ENCODE peak calls at places on chromosomes 4 and X, in seven cellular contexts. P, S, I, R, E, L and W are unnamed samples.

GRCh38 chr4:57077550-57078311 is 32.5 kb downstream of the IGFBP7 start:
- DNase-seq in P (no peak), S (peak; percentile 83), I (no peak), R (no peak), E (no peak), L (no peak), W (no peak)

GRCh38 chrX:19865567-19866363 is 21.6 kb downstream of the SH3KBP1 start:
- DNase-seq in P (no peak), S (no peak), I (no peak), R (no peak), E (peak; percentile 57), L (no peak), W (no peak)

GRCh38 chr4:149321438-149321837 is 494.2 kb downstream of the IQCM start:
- DNase-seq in P (no peak), S (no peak), I (no peak), R (no peak), E (no peak), L (no peak), W (no peak)

GRCh38 chr4:15681372-15682339 is at the start of gene FAM200B:
- DNase-seq in P (peak; percentile 99), S (peak; percentile 99), I (peak; percentile 100), R (peak; percentile 100), E (peak; percentile 99), L (peak; percentile 96), W (peak; percentile 97)

GRCh38 chrX:16785247-16786138 is 773 bp upstream of the TXLNG start:
- DNase-seq in P (peak; percentile 28), S (no peak), I (no peak), R (peak; percentile 48), E (peak; percentile 83), L (no peak), W (no peak)

GRCh38 chr4:145625677-145626622 is 6.8 kb downstream of the MMAA start:
- DNase-seq in P (no peak), S (no peak), I (no peak), R (no peak), E (no peak), L (no peak), W (no peak)

GRCh38 chr4:159308571-159309340 is 205.9 kb downstream of the RAPGEF2 start:
- DNase-seq in P (no peak), S (no peak), I (no peak), R (no peak), E (no peak), L (no peak), W (no peak)

GRCh38 chr4:114921790-114922581 is 191.4 kb downstream of the NDST4 start:
- DNase-seq in P (no peak), S (no peak), I (no peak), R (no peak), E (peak; percentile 51), L (no peak), W (no peak)

GRCh38 chrX:104284407-104285000 is 29.8 kb upstream of the ESX1 start:
- DNase-seq in P (no peak), S (no peak), I (no peak), R (no peak), E (no peak), L (no peak), W (no peak)

GRCh38 chr4:122548452-122548851 is 72.4 kb downstream of the IL21 start:
- DNase-seq in P (no peak), S (no peak), I (no peak), R (no peak), E (no peak), L (no peak), W (no peak)

GRCh38 chr4:168877779-168878491 is 132.1 kb downstream of the CBR4 start:
- DNase-seq in P (peak; percentile 59), S (peak; percentile 54), I (peak; percentile 64), R (no peak), E (peak; percentile 85), L (no peak), W (no peak)

GRCh38 chr4:102422843-102423242 is 77.6 kb upstream of the SLC39A8 start:
- DNase-seq in P (no peak), S (no peak), I (no peak), R (no peak), E (no peak), L (no peak), W (no peak)

GRCh38 chr4:1726146-1726934 is 5.0 kb downstream of the TACC3 start:
- DNase-seq in P (peak; percentile 90), S (peak; percentile 74), I (peak; percentile 89), R (peak; percentile 84), E (peak; percentile 97), L (peak; percentile 43), W (peak; percentile 78)

GRCh38 chrX:112536544-112536943 is 143.2 kb downstream of the LHFPL1 start:
- DNase-seq in P (no peak), S (no peak), I (no peak), R (no peak), E (no peak), L (no peak), W (no peak)

GRCh38 chr4:8539661-8540060 is 40.5 kb upstream of the GPR78 start:
- DNase-seq in P (no peak), S (peak; percentile 20), I (no peak), R (peak; percentile 7), E (peak; percentile 38), L (no peak), W (no peak)

GRCh38 chr4:7518871-7519637 is 84.3 kb upstream of the PSAPL1 start:
- DNase-seq in P (no peak), S (no peak), I (peak; percentile 73), R (peak; percentile 29), E (no peak), L (no peak), W (no peak)

GRCh38 chr4:157095716-157096115 is 19.8 kb downstream of the GLRB start:
- DNase-seq in P (no peak), S (no peak), I (no peak), R (no peak), E (no peak), L (no peak), W (no peak)

GRCh38 chr4:123477804-123478209 is 81.2 kb downstream of the SPRY1 start:
- DNase-seq in P (peak; percentile 17), S (no peak), I (no peak), R (no peak), E (no peak), L (no peak), W (no peak)

GRCh38 chrX:103817502-103817901 is 14.6 kb downstream of the RAB9B start:
- DNase-seq in P (no peak), S (no peak), I (no peak), R (no peak), E (no peak), L (no peak), W (peak; percentile 10)

GRCh38 chr4:165299399-165300060 is 27.9 kb upstream of the MSMO1 start:
- DNase-seq in P (no peak), S (no peak), I (no peak), R (no peak), E (no peak), L (no peak), W (no peak)

GRCh38 chr4:37604464-37604863 is 81.7 kb downstream of the RELL1 start:
- DNase-seq in P (no peak), S (no peak), I (no peak), R (no peak), E (no peak), L (no peak), W (no peak)

GRCh38 chr4:102625232-102625930 is 124.2 kb downstream of the NFKB1 start:
- DNase-seq in P (peak; percentile 33), S (no peak), I (no peak), R (peak; percentile 35), E (peak; percentile 84), L (no peak), W (no peak)

GRCh38 chrX:24955372-24955771 is 60.4 kb downstream of the ARX start:
- DNase-seq in P (no peak), S (no peak), I (no peak), R (no peak), E (no peak), L (no peak), W (no peak)

GRCh38 chr4:55397024-55397520 is 1.3 kb downstream of the TMEM165 start:
- DNase-seq in P (peak; percentile 25), S (no peak), I (no peak), R (no peak), E (no peak), L (no peak), W (no peak)

GRCh38 chrX:46545111-46546005 is at the start of gene ZNF674:
- DNase-seq in P (peak; percentile 92), S (peak; percentile 86), I (peak; percentile 93), R (peak; percentile 94), E (peak; percentile 97), L (peak; percentile 79), W (peak; percentile 2)

GRCh38 chr4:80989921-80990544 is 40.5 kb upstream of the BMP3 start:
- DNase-seq in P (no peak), S (no peak), I (no peak), R (no peak), E (no peak), L (peak; percentile 27), W (no peak)

GRCh38 chr4:53645108-53645507 is 53.8 kb upstream of the LNX1 start:
- DNase-seq in P (no peak), S (no peak), I (no peak), R (no peak), E (no peak), L (no peak), W (no peak)

GRCh38 chr4:116275006-116275405 is 810.4 kb downstream of the TRAM1L1 start:
- DNase-seq in P (no peak), S (no peak), I (no peak), R (no peak), E (no peak), L (no peak), W (no peak)

GRCh38 chrX:131053076-131053475 is 5.1 kb upstream of the ARHGAP36 start:
- DNase-seq in P (no peak), S (no peak), I (no peak), R (no peak), E (no peak), L (no peak), W (no peak)

GRCh38 chr4:6180841-6181631 is 19.3 kb downstream of the JAKMIP1 start:
- DNase-seq in P (no peak), S (no peak), I (no peak), R (no peak), E (no peak), L (no peak), W (no peak)
- H3K27ac ChIP-seq in P (no peak overlapping the region), S (no peak overlapping the region), I (peak overlapping the region; percentile 52), R (no peak overlapping the region), E (no peak overlapping the region), L (no peak overlapping the region), W (no peak overlapping the region)

GRCh38 chr4:83758331-83758730 is 222.4 kb downstream of the GPAT3 start:
- DNase-seq in P (no peak), S (no peak), I (no peak), R (no peak), E (no peak), L (no peak), W (no peak)
- H3K27ac ChIP-seq in P (no peak overlapping the region), S (no peak overlapping the region), I (no peak overlapping the region), R (no peak overlapping the region), E (no peak overlapping the region), L (no peak overlapping the region), W (no peak overlapping the region)

GRCh38 chr4:75916091-75916661 is 13.9 kb upstream of the PPEF2 start:
- DNase-seq in P (no peak), S (no peak), I (no peak), R (no peak), E (no peak), L (peak; percentile 57), W (peak; percentile 2)
- H3K27ac ChIP-seq in P (no peak overlapping the region), S (no peak overlapping the region), I (no peak overlapping the region), R (peak overlapping the region; percentile 9), E (no peak overlapping the region), L (peak overlapping the region; percentile 12), W (no peak overlapping the region)

DNA sequence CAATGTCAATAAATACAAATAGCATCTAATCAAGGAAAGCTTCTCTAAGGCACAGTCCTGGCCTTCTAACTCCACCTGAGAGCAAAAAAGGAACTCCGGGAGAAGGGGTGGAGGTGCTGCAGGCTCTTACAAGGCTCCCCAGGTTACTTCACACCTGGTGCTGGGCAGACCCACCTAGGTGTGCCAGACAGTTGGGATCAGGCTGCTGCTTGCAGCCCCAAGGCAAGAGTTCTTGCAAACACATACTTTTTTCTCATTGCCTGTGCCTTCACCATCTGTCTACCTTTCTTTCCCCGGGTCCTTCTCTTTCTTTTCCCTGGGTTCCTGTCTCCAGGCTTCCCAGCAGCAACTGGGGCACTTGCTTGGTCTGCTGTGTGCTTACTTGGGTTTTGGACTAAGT is 81.4 kb upstream of the STIM2 start:
- DNase-seq in P (no peak), S (no peak), I (no peak), R (no peak), E (no peak), L (no peak), W (no peak)
- H3K27ac ChIP-seq in P (no peak overlapping the region), S (peak overlapping the region; percentile 96), I (no peak overlapping the region), R (no peak overlapping the region), E (no peak overlapping the region), L (no peak overlapping the region), W (no peak overlapping the region)